ENCODE peak calls at places on chromosome 20, in eight cellular contexts. J is endothelial cell of umbilical vein, V is A549, Y is testis, T is breast epithelium, K is adrenal gland, O is GM12878, G is uterus. N is an unnamed sample. For H3K9me3, the result is how much of the 10 kb centered on the place peaks cover.

GRCh38 chr20:56653221-56653620 is 24.1 kb downstream of the TFAP2C start:
- DNase-seq in K (no peak), T (no peak), J (no peak), G (no peak), Y (no peak), O (no peak), V (peak), N (no peak)

GRCh38 chr20:45878076-45878731 is 2.8 kb upstream of the ZSWIM1 start:
- DNase-seq in J (no peak), V (no peak), K (no peak), G (no peak), T (no peak), O (no peak), Y (peak), N (no peak)

GRCh38 chr20:9458075-9458818 is 56.1 kb upstream of the LAMP5 start:
- DNase-seq in G (no peak), T (no peak), V (peak), K (no peak), J (no peak), Y (no peak), O (peak), N (no peak)

GRCh38 chr20:62642666-62643520 is 590 bp downstream of the SLCO4A1 start:
- DNase-seq in Y (peak), K (no peak), O (no peak), V (peak), G (no peak), T (no peak), J (peak), N (peak)

GRCh38 chr20:62122659-62123449 is 579 bp downstream of the LSM14B start:
- DNase-seq in V (no peak), G (peak), Y (peak), J (peak), O (no peak), T (no peak), K (peak), N (peak)

GRCh38 chr20:2751868-2752630 is 48.4 kb downstream of the CPXM1 start:
- DNase-seq in K (peak), G (peak), O (no peak), V (peak), Y (no peak), T (no peak), J (no peak), N (peak)

GRCh38 chr20:25867776-25868649 is 171.4 kb upstream of the ZNF337 start:
- DNase-seq in K (peak), O (no peak), G (peak), T (no peak), V (peak), J (peak), Y (peak), N (no peak)

GRCh38 chr20:10939297-10939949 is 265.6 kb upstream of the JAG1 start:
- DNase-seq in K (no peak), V (peak), J (no peak), G (no peak), O (no peak), Y (no peak), T (no peak), N (no peak)

GRCh38 chr20:61805365-61805764 is 260.3 kb downstream of the TAF4 start:
- DNase-seq in K (no peak), V (no peak), G (no peak), T (no peak), O (no peak), Y (no peak), J (no peak), N (peak)

GRCh38 chr20:56625837-56626236 is 3.3 kb upstream of the TFAP2C start:
- DNase-seq in G (no peak), O (no peak), J (no peak), Y (no peak), T (no peak), K (no peak), V (no peak), N (no peak)

GRCh38 chr20:58749098-58749766 is 56.6 kb downstream of the NPEPL1 start:
- DNase-seq in J (no peak), V (no peak), Y (no peak), O (no peak), G (no peak), K (no peak), T (no peak), N (no peak)

GRCh38 chr20:10940941-10941340 is 267.1 kb upstream of the JAG1 start:
- DNase-seq in Y (no peak), O (peak), J (no peak), T (no peak), G (no peak), V (no peak), K (no peak), N (no peak)

GRCh38 chr20:56368351-56369134 is 9.8 kb downstream of the FAM210B start:
- DNase-seq in G (no peak), K (no peak), O (no peak), Y (no peak), V (no peak), J (no peak), T (no peak), N (no peak)

GRCh38 chr20:10370091-10370887 is 63.7 kb downstream of the MKKS start:
- DNase-seq in G (no peak), J (no peak), V (peak), O (no peak), K (no peak), Y (no peak), T (no peak), N (no peak)

GRCh38 chr20:40265872-40266533 is 423.0 kb downstream of the MAFB start:
- DNase-seq in J (peak), Y (no peak), G (no peak), T (no peak), V (peak), O (no peak), K (peak), N (no peak)

GRCh38 chr20:53786445-53787267 is 193.0 kb upstream of the ZNF217 start:
- DNase-seq in K (no peak), G (no peak), V (peak), J (peak), T (no peak), Y (no peak), O (no peak), N (no peak)

GRCh38 chr20:31602430-31602778 is 2.7 kb upstream of the ID1 start:
- DNase-seq in K (no peak), V (no peak), T (no peak), J (no peak), Y (no peak), O (no peak), G (no peak), N (no peak)

GRCh38 chr20:33463332-33464101 is 20.0 kb upstream of the SNTA1 start:
- DNase-seq in Y (no peak), G (no peak), T (no peak), V (no peak), J (no peak), O (no peak), K (no peak), N (no peak)

GRCh38 chr20:33465536-33466302 is 22.2 kb upstream of the SNTA1 start:
- DNase-seq in G (no peak), V (no peak), Y (no peak), K (no peak), O (no peak), T (no peak), J (no peak), N (no peak)

GRCh38 chr20:33466303-33466646 is 22.7 kb upstream of the SNTA1 start:
- DNase-seq in O (no peak), J (no peak), Y (no peak), G (no peak), K (no peak), T (no peak), V (no peak), N (no peak)

GRCh38 chr20:33459599-33459998 is 16.0 kb upstream of the SNTA1 start:
- DNase-seq in K (no peak), O (no peak), J (no peak), V (no peak), Y (no peak), G (no peak), T (no peak), N (no peak)

GRCh38 chr20:33460711-33461110 is 17.1 kb upstream of the SNTA1 start:
- DNase-seq in V (no peak), O (no peak), T (no peak), J (no peak), Y (no peak), G (no peak), K (no peak), N (no peak)
- TF ChIP-seq POLR2A in V (no peak), O (no peak), T (no peak), J (no peak), Y (no peak), G (no peak), K (no peak), N (no peak)

GRCh38 chr20:49507741-49508434 is 25.4 kb upstream of the KCNB1 start:
- DNase-seq in G (no peak), J (no peak), T (no peak), V (no peak), K (no peak), O (no peak), Y (no peak), N (no peak)
- H3K9me3 ChIP-seq in G (under half), J (under half), T (under half), V (under half), K (under half), O (under half), Y (under half), N (under half)

GRCh38 chr20:34988176-34988540 is 32.5 kb downstream of the MYH7B start:
- DNase-seq in O (no peak), Y (no peak), G (no peak), V (no peak), J (no peak), K (no peak), T (no peak), N (no peak)
- TF ChIP-seq POLR2A in O (peak), Y (no peak), G (no peak), V (no peak), J (no peak), K (no peak), T (no peak), N (no peak)

GRCh38 chr20:12180107-12180661 is 262.5 kb downstream of the BTBD3 start:
- DNase-seq in V (no peak), G (no peak), J (no peak), O (no peak), T (no peak), Y (no peak), K (no peak), N (no peak)
- H3K9me3 ChIP-seq in V (under half), G (under half), J (under half), O (under half), T (under half), Y (under half), K (under half), N (under half)